ENCODE peak calls at places on chromosomes 12 and 14, in six cellular contexts. One of them, this sample, is unnamed.

GRCh38 chr14:91352101-91352500 is 65.5 kb downstream of the CCDC88C start:
- DNase-seq in fibroblast of the conjunctiva: no peak
- DNase-seq in islet precursor cell: no peak
- DNase-seq in skeletal muscle cell: no peak
- DNase-seq in GM20000: no peak
- DNase-seq in AG09319: no peak
- DNase-seq in this sample: no peak

GRCh38 chr14:61537567-61538463 is 157.5 kb upstream of the HIF1A start:
- DNase-seq in skeletal muscle cell: peak
- DNase-seq in fibroblast of the conjunctiva: no peak
- DNase-seq in islet precursor cell: peak
- DNase-seq in AG09319: no peak
- DNase-seq in GM20000: no peak
- DNase-seq in this sample: peak

GRCh38 chr14:91114079-91115065 is 499 bp downstream of the DGLUCY start:
- DNase-seq in AG09319: no peak
- DNase-seq in fibroblast of the conjunctiva: no peak
- DNase-seq in GM20000: peak
- DNase-seq in islet precursor cell: peak
- DNase-seq in skeletal muscle cell: no peak
- DNase-seq in this sample: peak

GRCh38 chr12:1083888-1084262 is 92.9 kb downstream of the ERC1 start:
- DNase-seq in AG09319: peak
- DNase-seq in skeletal muscle cell: no peak
- DNase-seq in islet precursor cell: no peak
- DNase-seq in GM20000: no peak
- DNase-seq in fibroblast of the conjunctiva: peak
- DNase-seq in this sample: peak

GRCh38 chr12:27922591-27923139 is 49.9 kb downstream of the PTHLH start:
- DNase-seq in skeletal muscle cell: peak
- DNase-seq in GM20000: no peak
- DNase-seq in islet precursor cell: peak
- DNase-seq in AG09319: no peak
- DNase-seq in fibroblast of the conjunctiva: peak
- DNase-seq in this sample: no peak

GRCh38 chr14:72610096-72610830 is 283.6 kb downstream of the DPF3 start:
- DNase-seq in fibroblast of the conjunctiva: no peak
- DNase-seq in GM20000: no peak
- DNase-seq in islet precursor cell: peak
- DNase-seq in AG09319: no peak
- DNase-seq in skeletal muscle cell: no peak
- DNase-seq in this sample: no peak

GRCh38 chr14:75279739-75280447 is 1.3 kb downstream of the FOS start:
- DNase-seq in fibroblast of the conjunctiva: no peak
- DNase-seq in AG09319: no peak
- DNase-seq in skeletal muscle cell: no peak
- DNase-seq in GM20000: no peak
- DNase-seq in islet precursor cell: peak
- DNase-seq in this sample: no peak

GRCh38 chr12:27861428-27862167 is 81.6 kb upstream of the MANSC4 start:
- DNase-seq in islet precursor cell: no peak
- DNase-seq in AG09319: no peak
- DNase-seq in skeletal muscle cell: no peak
- DNase-seq in GM20000: peak
- DNase-seq in fibroblast of the conjunctiva: no peak
- DNase-seq in this sample: no peak

GRCh38 chr14:61322799-61323290 is 1.5 kb downstream of the PRKCH start:
- DNase-seq in fibroblast of the conjunctiva: no peak
- DNase-seq in GM20000: no peak
- DNase-seq in islet precursor cell: no peak
- DNase-seq in AG09319: no peak
- DNase-seq in skeletal muscle cell: no peak
- DNase-seq in this sample: no peak

GRCh38 chr14:20652996-20653975 is 11.8 kb upstream of the OR6S1 start:
- DNase-seq in GM20000: no peak
- DNase-seq in skeletal muscle cell: peak
- DNase-seq in fibroblast of the conjunctiva: peak
- DNase-seq in AG09319: peak
- DNase-seq in islet precursor cell: peak
- DNase-seq in this sample: no peak

GRCh38 chr14:105538481-105539049 is 12.2 kb downstream of the TMEM121 start:
- DNase-seq in GM20000: no peak
- DNase-seq in AG09319: no peak
- DNase-seq in fibroblast of the conjunctiva: no peak
- DNase-seq in skeletal muscle cell: no peak
- DNase-seq in islet precursor cell: no peak
- DNase-seq in this sample: no peak

GRCh38 chr12:29234965-29235364 is 85.9 kb downstream of the FAR2 start:
- DNase-seq in fibroblast of the conjunctiva: no peak
- DNase-seq in islet precursor cell: no peak
- DNase-seq in skeletal muscle cell: no peak
- DNase-seq in AG09319: no peak
- DNase-seq in GM20000: no peak
- DNase-seq in this sample: peak

GRCh38 chr12:67578976-67579661 is 69.4 kb upstream of the DYRK2 start:
- DNase-seq in skeletal muscle cell: no peak
- DNase-seq in islet precursor cell: no peak
- DNase-seq in fibroblast of the conjunctiva: no peak
- DNase-seq in AG09319: no peak
- DNase-seq in GM20000: no peak
- DNase-seq in this sample: no peak

GRCh38 chr14:30375280-30375892 is 183.6 kb upstream of the G2E3 start:
- DNase-seq in GM20000: peak
- DNase-seq in islet precursor cell: peak
- DNase-seq in fibroblast of the conjunctiva: peak
- DNase-seq in skeletal muscle cell: no peak
- DNase-seq in AG09319: peak
- DNase-seq in this sample: no peak

GRCh38 chr12:115882941-115883340 is 394.6 kb downstream of the MED13L start:
- DNase-seq in skeletal muscle cell: no peak
- DNase-seq in GM20000: no peak
- DNase-seq in AG09319: no peak
- DNase-seq in fibroblast of the conjunctiva: no peak
- DNase-seq in islet precursor cell: no peak
- DNase-seq in this sample: no peak

GRCh38 chr12:111298583-111299436 is 70.1 kb downstream of the PHETA1 start:
- DNase-seq in AG09319: no peak
- DNase-seq in GM20000: peak
- DNase-seq in skeletal muscle cell: peak
- DNase-seq in fibroblast of the conjunctiva: peak
- DNase-seq in islet precursor cell: peak
- DNase-seq in this sample: peak

GRCh38 chr14:81991998-81992397 is 458.3 kb upstream of the SEL1L start:
- DNase-seq in skeletal muscle cell: no peak
- DNase-seq in AG09319: no peak
- DNase-seq in GM20000: no peak
- DNase-seq in fibroblast of the conjunctiva: no peak
- DNase-seq in islet precursor cell: no peak
- DNase-seq in this sample: no peak

This sample was measured in NCI-H774.